ENCODE peak calls at places on chromosomes 7 and 10, in four cellular contexts. Q is neuronal stem cell; G is astrocyte; D is naive thymus-derived CD4-positive, alpha-beta T cell. U is an unnamed sample.

GRCh38 chr10:89297791-89298190 is 4.1 kb upstream of the IFIT2 start:
- DNase-seq in Q (no peak), G (no peak), D (no peak), U (no peak)

GRCh38 chr7:30171753-30172447 is 37.1 kb downstream of the MTURN start:
- DNase-seq in Q (no peak), G (peak; percentile 23), D (no peak), U (no peak)

GRCh38 chr7:134480730-134481129 is 21.8 kb upstream of the AKR1B1 start:
- DNase-seq in Q (no peak), G (peak; percentile 52), D (no peak), U (no peak)

GRCh38 chr10:22615819-22616499 is 98.4 kb downstream of the PIP4K2A start:
- DNase-seq in Q (no peak), G (peak; percentile 66), D (no peak), U (no peak)

GRCh38 chr7:116165717-116166116 is 44.6 kb upstream of the TES start:
- DNase-seq in Q (no peak), G (no peak), D (no peak), U (no peak)

GRCh38 chr10:80552151-80552646 is 14.5 kb downstream of the SH2D4B start:
- DNase-seq in Q (peak; percentile 82), G (no peak), D (no peak), U (no peak)

GRCh38 chr7:46847126-46847525 is 734.8 kb downstream of the TNS3 start:
- DNase-seq in Q (no peak), G (peak; percentile 38), D (no peak), U (no peak)

GRCh38 chr7:112084506-112084905 is 121.7 kb downstream of the DOCK4 start:
- DNase-seq in Q (no peak), G (no peak), D (no peak), U (no peak)

GRCh38 chr7:99860281-99861127 is 16.3 kb downstream of the OR2AE1 start:
- DNase-seq in Q (no peak), G (peak; percentile 95), D (no peak), U (no peak)

GRCh38 chr7:156547884-156548561 is 92.6 kb upstream of the RNF32 start:
- DNase-seq in Q (no peak), G (no peak), D (no peak), U (no peak)

GRCh38 chr7:129536323-129536722 is 34.0 kb downstream of the SMKR1 start:
- DNase-seq in Q (no peak), G (peak; percentile 7), D (no peak), U (no peak)

GRCh38 chr10:44369851-44370250 is 15.0 kb downstream of the CXCL12 start:
- DNase-seq in Q (no peak), G (no peak), D (no peak), U (no peak)

GRCh38 chr7:92402920-92403759 is 44.1 kb upstream of the GATAD1 start:
- DNase-seq in Q (no peak), G (peak; percentile 55), D (no peak), U (no peak)

GRCh38 chr7:1232103-1232466 is 587 bp upstream of the UNCX start:
- DNase-seq in Q (no peak), G (no peak), D (no peak), U (no peak)

GRCh38 chr7:104943502-104944343 is 70.3 kb upstream of the KMT2E start:
- DNase-seq in Q (no peak), G (peak; percentile 90), D (peak; percentile 64), U (no peak)

GRCh38 chr10:86347856-86348255 is 18.7 kb downstream of the GRID1 start:
- DNase-seq in Q (no peak), G (no peak), D (no peak), U (no peak)

GRCh38 chr10:114068054-114068707 is 24.5 kb downstream of the ADRB1 start:
- DNase-seq in Q (no peak), G (no peak), D (no peak), U (no peak)
- H3K27ac ChIP-seq in Q (no peak overlapping the region), G (no peak overlapping the region), D (no peak overlapping the region), U (no peak overlapping the region)

GRCh38 chr7:151202836-151203235 is 7.5 kb downstream of the H2BK1 start:
- DNase-seq in Q (no peak), G (no peak), D (no peak), U (no peak)

GRCh38 chr7:151201751-151202150 is 8.5 kb downstream of the H2BK1 start:
- DNase-seq in Q (no peak), G (no peak), D (no peak), U (no peak)

GRCh38 chr7:151206914-151207313 is 3.4 kb downstream of the H2BK1 start:
- DNase-seq in Q (no peak), G (no peak), D (no peak), U (no peak)

GRCh38 chr7:151205749-151206148 is 4.5 kb downstream of the H2BK1 start:
- DNase-seq in Q (no peak), G (no peak), D (no peak), U (no peak)

GRCh38 chr7:151204383-151205032 is 5.8 kb downstream of the H2BK1 start:
- DNase-seq in Q (no peak), G (no peak), D (no peak), U (no peak)
- H3K27me3 ChIP-seq in Q (no peaks in the 10 kb centered on the region), G (peaks cover 18% of the 10 kb centered on the region), D (no peaks in the 10 kb centered on the region), U (no peaks in the 10 kb centered on the region)

GRCh38 chr7:44067064-44067951 is 1.9 kb upstream of the PGAM2 start:
- DNase-seq in Q (no peak), G (no peak), D (no peak), U (no peak)

GRCh38 chr7:44066494-44067063 is 1.2 kb upstream of the PGAM2 start:
- DNase-seq in Q (no peak), G (no peak), D (no peak), U (no peak)

GRCh38 chr7:44066111-44066460 is 719 bp upstream of the PGAM2 start:
- DNase-seq in Q (no peak), G (no peak), D (no peak), U (no peak)

GRCh38 chr7:44065431-44066110 is at the start of gene PGAM2:
- DNase-seq in Q (peak; percentile 69), G (no peak), D (no peak), U (no peak)

DNA sequence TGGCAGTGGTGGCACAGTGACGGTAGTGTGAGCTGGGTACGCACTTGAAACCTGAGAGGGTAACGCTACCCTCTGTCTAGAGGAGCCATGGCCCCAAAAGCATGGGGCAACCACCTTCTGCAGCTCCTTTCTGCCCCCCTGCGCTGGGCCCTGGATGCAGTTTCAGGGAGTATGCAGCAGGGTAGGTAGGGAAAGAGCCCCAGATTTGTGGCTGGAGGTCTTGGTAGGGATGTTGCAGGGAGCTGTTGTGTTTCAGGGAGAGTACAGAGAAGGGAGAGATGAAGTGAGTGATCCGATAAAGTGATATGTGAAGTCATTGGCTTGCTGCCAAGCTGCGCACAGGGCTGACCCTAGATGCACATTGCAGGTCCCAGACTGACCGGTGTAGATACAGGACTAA is 2.7 kb upstream of the PGAM2 start:
- DNase-seq in Q (no peak), G (no peak), D (no peak), U (no peak)
- H3K4me1 ChIP-seq in Q (peaks cover 24% of the 10 kb centered on the region), G (peaks cover 15% of the 10 kb centered on the region), D (peaks cover 18% of the 10 kb centered on the region), U (peaks cover 16% of the 10 kb centered on the region)

GRCh38 chr10:92740762-92741161 is 51.0 kb downstream of the HHEX start:
- DNase-seq in Q (no peak), G (peak; percentile 22), D (no peak), U (no peak)
- H3K27ac ChIP-seq in Q (no peak overlapping the region), G (no peak overlapping the region), D (no peak overlapping the region), U (no peak overlapping the region)

GRCh38 chr7:155491812-155492211 is 33.9 kb downstream of the EN2 start:
- DNase-seq in Q (no peak), G (no peak), D (no peak), U (no peak)
- H3K27me3 ChIP-seq in Q (no peaks in the 10 kb centered on the region), G (peaks cover 3% of the 10 kb centered on the region), D (no peaks in the 10 kb centered on the region), U (peaks cover 21% of the 10 kb centered on the region)

GRCh38 chr7:84047085-84047484 is 147.5 kb downstream of the SEMA3A start:
- DNase-seq in Q (no peak), G (no peak), D (no peak), U (no peak)
- H3K4me1 ChIP-seq in Q (peaks cover 3% of the 10 kb centered on the region), G (peaks cover under 1% of the 10 kb centered on the region), D (no peaks in the 10 kb centered on the region), U (no peaks in the 10 kb centered on the region)